ENCODE peak calls at places on chromosomes 7 and 10, in seven cellular contexts. E is body of pancreas, D is mucosa of descending colon, U is fibroblast of villous mesenchyme, R is cardiac fibroblast, W is endothelial cell, B is transverse colon. J is an unnamed sample.

GRCh38 chr7:963236-964078 is 9.0 kb upstream of the ADAP1 start:
- DNase-seq in E (peak; percentile 54), D (peak; percentile 33), B (no peak), R (no peak), U (no peak), W (no peak), J (no peak)

GRCh38 chr10:113402602-113403001 is 150.3 kb upstream of the HABP2 start:
- DNase-seq in U (no peak), W (no peak), E (no peak), R (no peak), B (no peak), D (no peak), J (no peak)

GRCh38 chr10:79245539-79246208 is 101.6 kb upstream of the PPIF start:
- DNase-seq in U (no peak), W (no peak), E (no peak), D (no peak), R (no peak), B (no peak), J (no peak)

GRCh38 chr10:45581497-45582385 is 90.8 kb downstream of the ZFAND4 start:
- DNase-seq in W (no peak), U (no peak), E (no peak), B (no peak), R (no peak), D (no peak), J (no peak)

GRCh38 chr10:121994429-121994881 is 5.5 kb downstream of the TACC2 start:
- DNase-seq in B (peak; percentile 64), W (no peak), E (peak; percentile 78), D (peak; percentile 70), U (no peak), R (no peak), J (peak; percentile 66)

GRCh38 chr10:8013619-8014018 is 40.9 kb upstream of the GATA3 start:
- DNase-seq in R (no peak), D (no peak), B (no peak), E (no peak), W (no peak), U (no peak), J (no peak)

GRCh38 chr7:133650067-133650466 is 397.2 kb downstream of the EXOC4 start:
- DNase-seq in W (no peak), E (no peak), R (peak; percentile 93), U (peak; percentile 81), D (no peak), B (no peak), J (peak; percentile 24)

GRCh38 chr7:140056431-140056830 is 6.3 kb downstream of the PARP12 start:
- DNase-seq in U (no peak), W (no peak), E (no peak), R (no peak), B (no peak), D (no peak), J (peak; percentile 54)

GRCh38 chr7:103794424-103794823 is 195.0 kb downstream of the RELN start:
- DNase-seq in B (no peak), R (no peak), W (no peak), E (no peak), U (no peak), D (no peak), J (no peak)

GRCh38 chr10:12873172-12873571 is 128.3 kb downstream of the CCDC3 start:
- DNase-seq in B (no peak), R (no peak), W (no peak), D (no peak), U (no peak), E (no peak), J (no peak)

GRCh38 chr7:77727936-77728701 is 31.9 kb downstream of the RSBN1L start:
- DNase-seq in E (no peak), W (peak; percentile 16), B (no peak), D (no peak), U (peak; percentile 82), R (peak; percentile 61), J (peak; percentile 54)

GRCh38 chr7:107563072-107563760 is 504 bp downstream of the COG5 start:
- DNase-seq in D (no peak), U (no peak), R (no peak), E (peak; percentile 77), B (no peak), W (no peak), J (no peak)

GRCh38 chr7:24833548-24833947 is 76.3 kb upstream of the GSDME start:
- DNase-seq in R (no peak), U (no peak), E (no peak), B (no peak), W (no peak), D (no peak), J (no peak)

DNA sequence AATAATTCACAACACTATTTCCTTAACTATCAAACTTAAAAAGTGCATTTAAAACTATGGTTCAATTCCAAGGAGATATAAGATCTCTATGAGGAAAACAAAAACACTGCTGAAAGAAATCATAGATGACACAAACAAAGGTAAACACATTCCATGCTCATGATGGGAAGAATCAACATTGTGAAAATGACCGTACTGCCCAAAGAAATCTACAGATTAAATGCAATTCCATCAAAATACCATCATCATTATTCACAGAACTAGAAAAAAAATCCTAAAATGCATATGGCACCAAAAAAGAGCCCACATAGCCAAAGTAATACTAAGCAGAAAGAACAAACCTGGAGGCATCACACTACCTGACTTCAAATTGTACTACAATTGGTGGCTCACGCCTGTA is 159.9 kb upstream of the EEPD1 start:
- DNase-seq in E (no peak), B (no peak), W (no peak), D (no peak), U (peak; percentile 35), R (no peak), J (peak; percentile 72)
- TF ChIP-seq CTCF in E (no peak), B (no peak), W (no peak), D (no peak), U (no peak), R (no peak), J (no peak)

GRCh38 chr10:91104185-91105041 is 116.0 kb upstream of the PCGF5 start:
- DNase-seq in E (no peak), D (no peak), W (no peak), U (no peak), R (peak; percentile 18), B (no peak), J (no peak)
- TF ChIP-seq CTCF in E (no peak), D (no peak), W (no peak), U (no peak), R (no peak), B (no peak), J (no peak)

GRCh38 chr7:151028131-151028947 is at the start of gene ABCB8:
- DNase-seq in E (peak; percentile 99), R (peak; percentile 100), D (peak; percentile 99), B (peak; percentile 99), W (peak; percentile 98), U (peak; percentile 100), J (peak; percentile 99)
- TF ChIP-seq CTCF in E (peak; percentile 32), R (peak; percentile 28), D (peak; percentile 40), B (peak; percentile 43), W (peak; percentile 52), U (peak; percentile 40), J (peak; percentile 37)

GRCh38 chr7:43211276-43211675 is 98.8 kb downstream of the HECW1 start:
- DNase-seq in D (no peak), W (peak; percentile 30), B (no peak), R (no peak), E (no peak), U (no peak), J (no peak)
- TF ChIP-seq CTCF in D (no peak), W (no peak), B (no peak), R (no peak), E (no peak), U (peak; percentile 37), J (no peak)

GRCh38 chr10:74384615-74385213 is 233.7 kb downstream of the ADK start:
- DNase-seq in U (peak; percentile 11), E (no peak), W (no peak), D (no peak), R (no peak), B (no peak), J (no peak)
- TF ChIP-seq CTCF in U (no peak), E (no peak), W (no peak), D (no peak), R (no peak), B (no peak), J (no peak)

GRCh38 chr10:32961892-32962369 is 3.9 kb upstream of the ITGB1 start:
- DNase-seq in E (no peak), D (no peak), W (no peak), R (peak; percentile 91), B (no peak), U (peak; percentile 81), J (peak; percentile 90)
- TF ChIP-seq CTCF in E (no peak), D (no peak), W (no peak), R (peak; percentile 31), B (no peak), U (peak; percentile 22), J (peak; percentile 42)

GRCh38 chr10:21740989-21741388 is 207.0 kb downstream of the MLLT10 start:
- DNase-seq in B (no peak), R (no peak), U (no peak), D (no peak), W (no peak), E (no peak), J (no peak)
- TF ChIP-seq CTCF in B (no peak), R (no peak), U (no peak), D (no peak), W (no peak), E (no peak), J (no peak)

J was measured in epithelial cell of esophagus.